ENCODE peak calls at places on chromosomes 6 and 20, in six cellular contexts. One of them, this sample, is unnamed.

GRCh38 chr20:58717278-58718091 is 24.9 kb downstream of the NPEPL1 start:
- DNase-seq in body of pancreas: peak
- DNase-seq in lower lobe of right lung: no peak
- DNase-seq in caudate nucleus: no peak
- DNase-seq in neural progenitor cell: no peak
- DNase-seq in ovary: no peak
- DNase-seq in this sample: no peak

GRCh38 chr20:10553326-10553984 is 118.3 kb downstream of the SLX4IP start:
- DNase-seq in body of pancreas: peak
- DNase-seq in ovary: peak
- DNase-seq in neural progenitor cell: peak
- DNase-seq in caudate nucleus: no peak
- DNase-seq in lower lobe of right lung: peak
- DNase-seq in this sample: no peak

GRCh38 chr6:113194090-113194489 is 663.1 kb upstream of the MARCKS start:
- DNase-seq in caudate nucleus: no peak
- DNase-seq in body of pancreas: no peak
- DNase-seq in lower lobe of right lung: no peak
- DNase-seq in neural progenitor cell: no peak
- DNase-seq in ovary: no peak
- DNase-seq in this sample: no peak

GRCh38 chr20:34437330-34437986 is 74.4 kb downstream of the ITCH start:
- DNase-seq in caudate nucleus: no peak
- DNase-seq in ovary: no peak
- DNase-seq in body of pancreas: no peak
- DNase-seq in lower lobe of right lung: no peak
- DNase-seq in neural progenitor cell: no peak
- DNase-seq in this sample: no peak

GRCh38 chr6:108800510-108800909 is 47.7 kb upstream of the ARMC2 start:
- DNase-seq in body of pancreas: no peak
- DNase-seq in caudate nucleus: no peak
- DNase-seq in neural progenitor cell: no peak
- DNase-seq in ovary: no peak
- DNase-seq in lower lobe of right lung: no peak
- DNase-seq in this sample: no peak

GRCh38 chr6:74991573-74992332 is 214.1 kb downstream of the COL12A1 start:
- DNase-seq in lower lobe of right lung: no peak
- DNase-seq in ovary: no peak
- DNase-seq in body of pancreas: no peak
- DNase-seq in neural progenitor cell: peak
- DNase-seq in caudate nucleus: no peak
- DNase-seq in this sample: peak

GRCh38 chr6:53735896-53736295 is 58.9 kb upstream of the LRRC1 start:
- DNase-seq in ovary: no peak
- DNase-seq in lower lobe of right lung: no peak
- DNase-seq in neural progenitor cell: no peak
- DNase-seq in caudate nucleus: no peak
- DNase-seq in body of pancreas: no peak
- DNase-seq in this sample: no peak

GRCh38 chr20:3106658-3107463 is 22.3 kb upstream of the AVP start:
- DNase-seq in lower lobe of right lung: no peak
- DNase-seq in body of pancreas: no peak
- DNase-seq in ovary: no peak
- DNase-seq in neural progenitor cell: peak
- DNase-seq in caudate nucleus: no peak
- DNase-seq in this sample: no peak

GRCh38 chr6:5084787-5085637 is at the start of gene PPP1R3G:
- DNase-seq in lower lobe of right lung: peak
- DNase-seq in body of pancreas: peak
- DNase-seq in ovary: peak
- DNase-seq in caudate nucleus: no peak
- DNase-seq in neural progenitor cell: peak
- DNase-seq in this sample: peak

GRCh38 chr6:150567823-150568383 is 31.8 kb upstream of the PLEKHG1 start:
- DNase-seq in neural progenitor cell: no peak
- DNase-seq in ovary: no peak
- DNase-seq in caudate nucleus: no peak
- DNase-seq in body of pancreas: no peak
- DNase-seq in lower lobe of right lung: no peak
- DNase-seq in this sample: peak

GRCh38 chr6:148343028-148343374 is 363 bp downstream of the SASH1 start:
- DNase-seq in body of pancreas: peak
- DNase-seq in ovary: peak
- DNase-seq in caudate nucleus: no peak
- DNase-seq in neural progenitor cell: no peak
- DNase-seq in lower lobe of right lung: no peak
- DNase-seq in this sample: no peak

GRCh38 chr6:37141291-37142046 is 28.5 kb upstream of the PIM1 start:
- DNase-seq in ovary: peak
- DNase-seq in body of pancreas: no peak
- DNase-seq in neural progenitor cell: peak
- DNase-seq in lower lobe of right lung: no peak
- DNase-seq in caudate nucleus: no peak
- DNase-seq in this sample: no peak

GRCh38 chr6:35415065-35415880 is 36.9 kb upstream of the FANCE start:
- DNase-seq in lower lobe of right lung: peak
- DNase-seq in body of pancreas: peak
- DNase-seq in caudate nucleus: peak
- DNase-seq in neural progenitor cell: peak
- DNase-seq in ovary: peak
- DNase-seq in this sample: peak

GRCh38 chr6:110101885-110102284 is 77.6 kb downstream of the WASF1 start:
- DNase-seq in body of pancreas: no peak
- DNase-seq in caudate nucleus: no peak
- DNase-seq in ovary: no peak
- DNase-seq in neural progenitor cell: no peak
- DNase-seq in lower lobe of right lung: no peak
- DNase-seq in this sample: no peak

GRCh38 chr6:11621119-11621518 is 83.6 kb downstream of the TMEM170B start:
- DNase-seq in ovary: no peak
- DNase-seq in lower lobe of right lung: no peak
- DNase-seq in neural progenitor cell: no peak
- DNase-seq in body of pancreas: no peak
- DNase-seq in caudate nucleus: no peak
- DNase-seq in this sample: no peak

GRCh38 chr6:36627801-36628246 is 33.7 kb downstream of the SRSF3 start:
- DNase-seq in body of pancreas: peak
- DNase-seq in lower lobe of right lung: peak
- DNase-seq in ovary: peak
- DNase-seq in neural progenitor cell: no peak
- DNase-seq in caudate nucleus: no peak
- DNase-seq in this sample: peak

GRCh38 chr20:58382096-58382495 is 6.9 kb upstream of the VAPB start:
- DNase-seq in lower lobe of right lung: no peak
- DNase-seq in neural progenitor cell: no peak
- DNase-seq in caudate nucleus: no peak
- DNase-seq in ovary: no peak
- DNase-seq in body of pancreas: no peak
- DNase-seq in this sample: no peak

GRCh38 chr20:18734525-18735189 is 78.9 kb upstream of the SCP2D1 start:
- DNase-seq in caudate nucleus: no peak
- DNase-seq in lower lobe of right lung: no peak
- DNase-seq in ovary: no peak
- DNase-seq in body of pancreas: no peak
- DNase-seq in neural progenitor cell: no peak
- DNase-seq in this sample: no peak

GRCh38 chr6:4727671-4728435 is 48.4 kb upstream of the CDYL start:
- DNase-seq in ovary: no peak
- DNase-seq in body of pancreas: no peak
- DNase-seq in caudate nucleus: no peak
- DNase-seq in lower lobe of right lung: no peak
- DNase-seq in neural progenitor cell: no peak
- DNase-seq in this sample: no peak

DNA sequence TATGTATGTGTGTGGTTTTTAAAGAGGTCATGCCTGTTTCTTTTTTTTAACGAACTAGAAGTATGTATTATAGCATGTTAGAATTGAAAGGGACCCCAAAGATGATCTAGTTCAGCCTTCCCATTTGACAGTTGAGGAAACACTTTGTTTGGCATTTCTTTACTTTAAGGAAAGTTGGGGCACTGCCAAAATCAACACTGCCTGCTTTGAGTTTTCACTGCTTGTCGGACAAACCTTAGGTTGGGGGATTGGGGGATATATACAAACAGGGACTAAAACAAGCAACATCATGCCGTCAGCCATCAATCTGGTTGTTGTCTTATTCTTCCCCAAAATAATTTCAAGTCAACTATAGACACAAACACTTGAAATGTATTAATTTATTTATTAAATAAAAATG is 14.1 kb upstream of the CALHM6 start:
- DNase-seq in lower lobe of right lung: no peak
- DNase-seq in body of pancreas: no peak
- DNase-seq in caudate nucleus: no peak
- DNase-seq in ovary: no peak
- DNase-seq in neural progenitor cell: no peak
- DNase-seq in this sample: no peak
- H3K27ac ChIP-seq in lower lobe of right lung: no peak
- H3K27ac ChIP-seq in body of pancreas: peak
- H3K27ac ChIP-seq in caudate nucleus: no peak
- H3K27ac ChIP-seq in ovary: no peak
- H3K27ac ChIP-seq in neural progenitor cell: no peak
- H3K27ac ChIP-seq in this sample: peak

DNA sequence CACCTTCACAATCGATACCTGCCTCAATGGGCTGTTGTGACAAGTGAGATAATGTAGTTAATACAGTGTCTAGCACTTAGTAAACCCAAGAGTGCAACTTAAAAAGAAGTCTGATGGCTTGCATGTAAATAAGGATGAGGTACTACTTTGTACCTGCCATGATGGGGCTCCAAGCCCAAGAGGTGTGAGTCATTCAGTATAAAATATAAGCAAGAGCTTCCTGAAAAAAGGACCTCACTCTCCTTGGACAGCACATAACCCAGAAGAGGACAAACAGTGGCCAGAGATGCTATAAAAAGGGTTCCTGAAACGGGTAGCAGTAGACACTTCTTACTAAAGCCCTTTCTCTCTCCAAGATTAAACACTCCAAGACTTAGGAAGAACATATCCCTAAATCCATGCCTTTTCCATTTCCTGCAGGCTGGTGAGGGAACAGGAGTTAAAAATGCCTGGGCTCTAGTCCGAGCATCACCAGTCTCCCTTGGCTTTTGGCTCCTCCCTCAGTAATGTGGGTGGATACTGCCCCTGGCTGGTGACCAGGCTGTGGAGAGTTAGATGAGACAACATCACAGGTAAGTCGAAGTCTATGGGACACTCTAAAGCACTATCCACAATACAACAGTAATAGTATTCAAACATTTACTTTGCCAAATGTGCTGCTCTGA is 4.2 kb downstream of the UBE2V1 start:
- DNase-seq in lower lobe of right lung: no peak
- DNase-seq in caudate nucleus: no peak
- DNase-seq in ovary: no peak
- DNase-seq in body of pancreas: no peak
- DNase-seq in neural progenitor cell: no peak
- DNase-seq in this sample: no peak
- H3K27ac ChIP-seq in lower lobe of right lung: no peak
- H3K27ac ChIP-seq in caudate nucleus: no peak
- H3K27ac ChIP-seq in ovary: no peak
- H3K27ac ChIP-seq in body of pancreas: peak
- H3K27ac ChIP-seq in neural progenitor cell: no peak
- H3K27ac ChIP-seq in this sample: no peak

GRCh38 chr20:51595744-51596143 is 53.2 kb upstream of the NFATC2 start:
- DNase-seq in caudate nucleus: no peak
- DNase-seq in ovary: no peak
- DNase-seq in neural progenitor cell: no peak
- DNase-seq in lower lobe of right lung: no peak
- DNase-seq in body of pancreas: no peak
- DNase-seq in this sample: no peak

GRCh38 chr20:51593584-51593983 is 51.1 kb upstream of the NFATC2 start:
- DNase-seq in neural progenitor cell: no peak
- DNase-seq in body of pancreas: no peak
- DNase-seq in caudate nucleus: no peak
- DNase-seq in ovary: no peak
- DNase-seq in lower lobe of right lung: no peak
- DNase-seq in this sample: no peak

GRCh38 chr20:51592564-51592963 is 50.0 kb upstream of the NFATC2 start:
- DNase-seq in neural progenitor cell: no peak
- DNase-seq in lower lobe of right lung: no peak
- DNase-seq in ovary: no peak
- DNase-seq in body of pancreas: no peak
- DNase-seq in caudate nucleus: no peak
- DNase-seq in this sample: no peak

GRCh38 chr20:51594999-51595532 is 52.5 kb upstream of the NFATC2 start:
- DNase-seq in lower lobe of right lung: peak
- DNase-seq in ovary: peak
- DNase-seq in neural progenitor cell: peak
- DNase-seq in caudate nucleus: peak
- DNase-seq in body of pancreas: peak
- DNase-seq in this sample: peak

GRCh38 chr20:51594206-51594998 is 51.9 kb upstream of the NFATC2 start:
- DNase-seq in neural progenitor cell: no peak
- DNase-seq in lower lobe of right lung: no peak
- DNase-seq in caudate nucleus: peak
- DNase-seq in ovary: peak
- DNase-seq in body of pancreas: no peak
- DNase-seq in this sample: no peak
- H3K27ac ChIP-seq in neural progenitor cell: no peak
- H3K27ac ChIP-seq in lower lobe of right lung: no peak
- H3K27ac ChIP-seq in caudate nucleus: peak
- H3K27ac ChIP-seq in ovary: peak
- H3K27ac ChIP-seq in body of pancreas: no peak
- H3K27ac ChIP-seq in this sample: no peak

GRCh38 chr6:124968401-124968800 is 6.2 kb downstream of the RNF217 start:
- DNase-seq in caudate nucleus: no peak
- DNase-seq in lower lobe of right lung: no peak
- DNase-seq in neural progenitor cell: no peak
- DNase-seq in ovary: no peak
- DNase-seq in body of pancreas: no peak
- DNase-seq in this sample: no peak

GRCh38 chr6:124970243-124970642 is 8.0 kb downstream of the RNF217 start:
- DNase-seq in ovary: no peak
- DNase-seq in neural progenitor cell: no peak
- DNase-seq in lower lobe of right lung: no peak
- DNase-seq in caudate nucleus: no peak
- DNase-seq in body of pancreas: no peak
- DNase-seq in this sample: no peak

GRCh38 chr6:124964764-124965105 is 2.5 kb downstream of the RNF217 start:
- DNase-seq in ovary: no peak
- DNase-seq in caudate nucleus: no peak
- DNase-seq in neural progenitor cell: no peak
- DNase-seq in body of pancreas: no peak
- DNase-seq in lower lobe of right lung: no peak
- DNase-seq in this sample: peak

GRCh38 chr6:124964084-124964763 is 2.0 kb downstream of the RNF217 start:
- DNase-seq in neural progenitor cell: peak
- DNase-seq in caudate nucleus: no peak
- DNase-seq in ovary: peak
- DNase-seq in lower lobe of right lung: no peak
- DNase-seq in body of pancreas: peak
- DNase-seq in this sample: no peak

DNA sequence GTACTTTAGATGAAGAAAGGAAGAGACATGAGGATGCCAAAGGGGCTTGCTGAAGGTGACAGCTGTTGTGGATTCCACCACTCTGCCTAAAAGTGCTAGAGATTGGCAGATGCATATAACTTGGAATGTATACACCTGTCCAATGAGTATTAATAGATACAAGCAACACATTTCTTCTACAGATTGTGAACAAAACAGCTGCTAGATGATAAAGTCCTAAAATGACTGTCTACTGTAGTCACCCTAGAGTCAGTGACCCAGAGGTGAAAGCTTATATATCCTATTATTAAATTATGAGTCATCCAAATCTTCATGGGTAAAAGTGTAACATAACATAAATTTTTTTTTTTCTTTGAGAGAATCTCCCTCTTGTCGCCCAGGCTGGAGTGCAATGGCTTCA is 5.2 kb downstream of the RNF217 start:
- DNase-seq in lower lobe of right lung: no peak
- DNase-seq in neural progenitor cell: no peak
- DNase-seq in ovary: no peak
- DNase-seq in caudate nucleus: no peak
- DNase-seq in body of pancreas: no peak
- DNase-seq in this sample: peak
- H3K27ac ChIP-seq in lower lobe of right lung: no peak
- H3K27ac ChIP-seq in neural progenitor cell: no peak
- H3K27ac ChIP-seq in ovary: no peak
- H3K27ac ChIP-seq in caudate nucleus: no peak
- H3K27ac ChIP-seq in body of pancreas: no peak
- H3K27ac ChIP-seq in this sample: no peak